ENCODE peak calls at places on chromosomes 13 and 19, in eight cellular contexts. One of them, this sample, is unnamed.

GRCh38 chr13:51360489-51360888 is 21.0 kb downstream of the SERPINE3 start:
- DNase-seq in esophagus squamous epithelium: no peak
- DNase-seq in foreskin keratinocyte: no peak
- DNase-seq in H9: no peak
- DNase-seq in HCT116: no peak
- DNase-seq in neural progenitor cell: no peak
- DNase-seq in testis: no peak
- DNase-seq in CD8-positive, alpha-beta T cell: no peak
- DNase-seq in this sample: no peak

GRCh38 chr19:29323046-29323971 is 110.4 kb upstream of the UQCRFS1 start:
- DNase-seq in esophagus squamous epithelium: no peak
- DNase-seq in foreskin keratinocyte: no peak
- DNase-seq in H9: peak
- DNase-seq in HCT116: no peak
- DNase-seq in neural progenitor cell: no peak
- DNase-seq in testis: no peak
- DNase-seq in CD8-positive, alpha-beta T cell: no peak
- DNase-seq in this sample: no peak

GRCh38 chr19:14479985-14480694 is 5.0 kb upstream of the PTGER1 start:
- DNase-seq in esophagus squamous epithelium: no peak
- DNase-seq in foreskin keratinocyte: no peak
- DNase-seq in H9: peak
- DNase-seq in HCT116: no peak
- DNase-seq in neural progenitor cell: peak
- DNase-seq in testis: peak
- DNase-seq in CD8-positive, alpha-beta T cell: peak
- DNase-seq in this sample: no peak

GRCh38 chr19:41546386-41546789 is 29.6 kb upstream of the CEACAM21 start:
- DNase-seq in esophagus squamous epithelium: no peak
- DNase-seq in foreskin keratinocyte: no peak
- DNase-seq in H9: no peak
- DNase-seq in HCT116: no peak
- DNase-seq in neural progenitor cell: no peak
- DNase-seq in testis: no peak
- DNase-seq in CD8-positive, alpha-beta T cell: peak
- DNase-seq in this sample: no peak

GRCh38 chr19:46739290-46739771 is 6.5 kb upstream of the FKRP start:
- DNase-seq in esophagus squamous epithelium: no peak
- DNase-seq in foreskin keratinocyte: no peak
- DNase-seq in H9: no peak
- DNase-seq in HCT116: no peak
- DNase-seq in neural progenitor cell: no peak
- DNase-seq in testis: peak
- DNase-seq in CD8-positive, alpha-beta T cell: no peak
- DNase-seq in this sample: no peak

GRCh38 chr19:46617566-46618079 is 7.3 kb downstream of the PTGIR start:
- DNase-seq in esophagus squamous epithelium: no peak
- DNase-seq in foreskin keratinocyte: no peak
- DNase-seq in H9: no peak
- DNase-seq in HCT116: no peak
- DNase-seq in neural progenitor cell: no peak
- DNase-seq in testis: no peak
- DNase-seq in CD8-positive, alpha-beta T cell: no peak
- DNase-seq in this sample: no peak

GRCh38 chr19:51607920-51608562 is 22.2 kb downstream of the SIGLEC5 start:
- DNase-seq in esophagus squamous epithelium: no peak
- DNase-seq in foreskin keratinocyte: peak
- DNase-seq in H9: peak
- DNase-seq in HCT116: peak
- DNase-seq in neural progenitor cell: peak
- DNase-seq in testis: peak
- DNase-seq in CD8-positive, alpha-beta T cell: peak
- DNase-seq in this sample: peak

GRCh38 chr13:32902898-32903297 is 113.3 kb upstream of the KL start:
- DNase-seq in esophagus squamous epithelium: no peak
- DNase-seq in foreskin keratinocyte: no peak
- DNase-seq in H9: peak
- DNase-seq in HCT116: no peak
- DNase-seq in neural progenitor cell: peak
- DNase-seq in testis: peak
- DNase-seq in CD8-positive, alpha-beta T cell: no peak
- DNase-seq in this sample: peak

GRCh38 chr19:14768001-14768400 is 10.4 kb downstream of the ADGRE2 start:
- DNase-seq in esophagus squamous epithelium: no peak
- DNase-seq in foreskin keratinocyte: no peak
- DNase-seq in H9: peak
- DNase-seq in HCT116: no peak
- DNase-seq in neural progenitor cell: no peak
- DNase-seq in testis: no peak
- DNase-seq in CD8-positive, alpha-beta T cell: peak
- DNase-seq in this sample: no peak

DNA sequence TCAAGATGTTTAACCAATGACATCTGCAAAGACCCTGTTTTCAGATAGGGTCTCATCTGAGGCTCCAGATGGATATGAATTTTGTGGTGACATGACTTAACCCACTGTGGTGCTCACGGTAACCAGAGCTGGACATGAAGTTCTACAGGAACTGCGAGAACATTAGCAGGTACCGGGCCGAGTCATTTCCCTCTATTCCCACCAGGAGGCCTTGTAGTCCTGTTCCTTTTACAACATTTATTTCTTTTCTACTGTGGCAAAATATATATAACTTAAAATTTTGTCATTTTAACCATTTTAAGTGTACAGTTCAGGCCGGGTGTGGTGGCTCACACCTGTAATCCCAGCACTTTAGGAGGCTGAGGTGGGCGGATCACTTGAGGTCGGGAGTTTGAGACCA is 7.6 kb upstream of the TSPAN16 start:
- DNase-seq in esophagus squamous epithelium: no peak
- DNase-seq in foreskin keratinocyte: no peak
- DNase-seq in H9: no peak
- DNase-seq in HCT116: no peak
- DNase-seq in neural progenitor cell: no peak
- DNase-seq in testis: no peak
- DNase-seq in CD8-positive, alpha-beta T cell: no peak
- DNase-seq in this sample: no peak
- TF ChIP-seq CTCF in esophagus squamous epithelium: peak
- TF ChIP-seq CTCF in foreskin keratinocyte: peak
- TF ChIP-seq CTCF in H9: peak
- TF ChIP-seq CTCF in HCT116: peak
- TF ChIP-seq CTCF in neural progenitor cell: peak
- TF ChIP-seq CTCF in testis: peak
- TF ChIP-seq CTCF in CD8-positive, alpha-beta T cell: no peak
- TF ChIP-seq CTCF in this sample: peak

GRCh38 chr19:45553464-45553863 is 31.1 kb downstream of the OPA3 start:
- DNase-seq in esophagus squamous epithelium: no peak
- DNase-seq in foreskin keratinocyte: no peak
- DNase-seq in H9: peak
- DNase-seq in HCT116: no peak
- DNase-seq in neural progenitor cell: peak
- DNase-seq in testis: no peak
- DNase-seq in CD8-positive, alpha-beta T cell: no peak
- DNase-seq in this sample: no peak

GRCh38 chr19:45558399-45558878 is 26.2 kb downstream of the OPA3 start:
- DNase-seq in esophagus squamous epithelium: no peak
- DNase-seq in foreskin keratinocyte: no peak
- DNase-seq in H9: peak
- DNase-seq in HCT116: peak
- DNase-seq in neural progenitor cell: peak
- DNase-seq in testis: peak
- DNase-seq in CD8-positive, alpha-beta T cell: peak
- DNase-seq in this sample: no peak

GRCh38 chr19:45556835-45557234 is 27.8 kb downstream of the OPA3 start:
- DNase-seq in esophagus squamous epithelium: no peak
- DNase-seq in foreskin keratinocyte: no peak
- DNase-seq in H9: no peak
- DNase-seq in HCT116: no peak
- DNase-seq in neural progenitor cell: no peak
- DNase-seq in testis: no peak
- DNase-seq in CD8-positive, alpha-beta T cell: no peak
- DNase-seq in this sample: no peak

GRCh38 chr19:45560038-45560437 is 24.6 kb downstream of the OPA3 start:
- DNase-seq in esophagus squamous epithelium: no peak
- DNase-seq in foreskin keratinocyte: no peak
- DNase-seq in H9: no peak
- DNase-seq in HCT116: no peak
- DNase-seq in neural progenitor cell: no peak
- DNase-seq in testis: no peak
- DNase-seq in CD8-positive, alpha-beta T cell: no peak
- DNase-seq in this sample: no peak

DNA sequence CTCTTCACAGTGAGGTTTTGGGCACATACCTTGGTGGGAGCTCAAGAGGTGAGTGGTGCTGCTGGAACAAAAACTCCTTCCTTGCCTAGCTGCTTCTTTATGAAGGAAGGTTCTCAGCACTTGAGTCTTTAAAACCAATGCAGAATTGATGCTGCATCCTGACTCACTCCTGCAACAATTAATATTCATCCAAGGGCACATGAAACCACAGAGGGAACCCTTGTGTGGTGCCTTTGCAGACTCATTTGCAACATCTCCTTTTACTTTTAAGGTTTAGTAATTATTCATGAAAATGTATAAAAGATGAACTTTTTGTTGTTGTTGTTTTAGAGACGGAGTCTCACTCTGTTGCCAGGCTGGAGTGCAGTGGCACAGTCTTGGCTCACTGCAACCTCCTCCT is 30.1 kb downstream of the OPA3 start:
- DNase-seq in esophagus squamous epithelium: no peak
- DNase-seq in foreskin keratinocyte: no peak
- DNase-seq in H9: no peak
- DNase-seq in HCT116: no peak
- DNase-seq in neural progenitor cell: no peak
- DNase-seq in testis: no peak
- DNase-seq in CD8-positive, alpha-beta T cell: no peak
- DNase-seq in this sample: no peak
- H3K27ac ChIP-seq in esophagus squamous epithelium: no peak
- H3K27ac ChIP-seq in foreskin keratinocyte: no peak
- H3K27ac ChIP-seq in H9: no peak
- H3K27ac ChIP-seq in HCT116: no peak
- H3K27ac ChIP-seq in neural progenitor cell: no peak
- H3K27ac ChIP-seq in testis: no peak
- H3K27ac ChIP-seq in CD8-positive, alpha-beta T cell: no peak
- H3K27ac ChIP-seq in this sample: no peak

DNA sequence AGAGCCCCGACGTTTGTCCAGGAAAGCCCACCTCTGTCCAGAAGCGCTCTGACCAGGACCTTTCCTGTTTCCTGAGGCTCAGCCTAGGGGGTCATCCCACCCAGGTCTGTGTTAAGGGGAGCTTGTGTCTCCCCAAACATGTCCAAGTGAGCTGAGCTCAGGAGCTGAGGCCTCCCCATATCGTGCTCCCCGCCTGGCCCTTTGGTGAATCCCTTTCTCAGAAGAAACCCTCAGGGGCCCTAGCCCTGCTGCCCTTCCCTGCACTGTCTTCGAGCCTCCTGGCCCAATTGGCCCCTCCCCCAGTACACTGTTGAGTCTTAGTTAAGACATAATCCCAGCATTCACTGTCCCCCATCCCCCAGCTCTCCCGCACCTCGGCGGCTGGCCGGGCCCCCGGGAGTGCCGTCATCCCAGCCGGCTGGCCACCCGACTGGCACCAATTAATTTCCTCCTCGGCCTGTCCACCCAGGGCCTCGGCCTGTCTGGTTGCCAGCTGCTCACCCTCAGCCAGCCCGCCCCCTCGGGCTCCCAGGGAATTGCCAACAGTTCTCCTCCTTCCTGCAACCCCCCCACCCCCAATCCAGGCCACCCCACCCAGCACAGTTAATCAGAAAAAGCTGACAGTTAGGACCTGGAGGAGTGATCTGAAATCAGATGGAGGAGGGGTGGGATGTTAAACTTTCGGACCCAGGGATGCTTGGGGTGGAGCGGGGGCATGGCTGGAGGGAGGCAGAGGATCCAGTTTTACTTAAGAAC is 13.6 kb downstream of the IER2 start:
- DNase-seq in esophagus squamous epithelium: no peak
- DNase-seq in foreskin keratinocyte: no peak
- DNase-seq in H9: peak
- DNase-seq in HCT116: no peak
- DNase-seq in neural progenitor cell: peak
- DNase-seq in testis: peak
- DNase-seq in CD8-positive, alpha-beta T cell: peak
- DNase-seq in this sample: peak
- TF ChIP-seq CTCF in esophagus squamous epithelium: no peak
- TF ChIP-seq CTCF in foreskin keratinocyte: no peak
- TF ChIP-seq CTCF in H9: no peak
- TF ChIP-seq CTCF in HCT116: no peak
- TF ChIP-seq CTCF in neural progenitor cell: no peak
- TF ChIP-seq CTCF in testis: no peak
- TF ChIP-seq CTCF in CD8-positive, alpha-beta T cell: no peak
- TF ChIP-seq CTCF in this sample: no peak

GRCh38 chr13:106484755-106485193 is 50.7 kb downstream of the EFNB2 start:
- DNase-seq in esophagus squamous epithelium: no peak
- DNase-seq in foreskin keratinocyte: no peak
- DNase-seq in H9: no peak
- DNase-seq in HCT116: no peak
- DNase-seq in neural progenitor cell: no peak
- DNase-seq in testis: peak
- DNase-seq in CD8-positive, alpha-beta T cell: no peak
- DNase-seq in this sample: no peak

GRCh38 chr13:106480511-106480910 is 55.0 kb downstream of the EFNB2 start:
- DNase-seq in esophagus squamous epithelium: no peak
- DNase-seq in foreskin keratinocyte: no peak
- DNase-seq in H9: no peak
- DNase-seq in HCT116: no peak
- DNase-seq in neural progenitor cell: no peak
- DNase-seq in testis: no peak
- DNase-seq in CD8-positive, alpha-beta T cell: no peak
- DNase-seq in this sample: no peak

GRCh38 chr13:106486287-106486686 is 49.2 kb downstream of the EFNB2 start:
- DNase-seq in esophagus squamous epithelium: no peak
- DNase-seq in foreskin keratinocyte: no peak
- DNase-seq in H9: no peak
- DNase-seq in HCT116: no peak
- DNase-seq in neural progenitor cell: no peak
- DNase-seq in testis: no peak
- DNase-seq in CD8-positive, alpha-beta T cell: no peak
- DNase-seq in this sample: no peak

GRCh38 chr13:106481919-106482318 is 53.5 kb downstream of the EFNB2 start:
- DNase-seq in esophagus squamous epithelium: no peak
- DNase-seq in foreskin keratinocyte: no peak
- DNase-seq in H9: no peak
- DNase-seq in HCT116: no peak
- DNase-seq in neural progenitor cell: no peak
- DNase-seq in testis: no peak
- DNase-seq in CD8-positive, alpha-beta T cell: no peak
- DNase-seq in this sample: no peak

DNA sequence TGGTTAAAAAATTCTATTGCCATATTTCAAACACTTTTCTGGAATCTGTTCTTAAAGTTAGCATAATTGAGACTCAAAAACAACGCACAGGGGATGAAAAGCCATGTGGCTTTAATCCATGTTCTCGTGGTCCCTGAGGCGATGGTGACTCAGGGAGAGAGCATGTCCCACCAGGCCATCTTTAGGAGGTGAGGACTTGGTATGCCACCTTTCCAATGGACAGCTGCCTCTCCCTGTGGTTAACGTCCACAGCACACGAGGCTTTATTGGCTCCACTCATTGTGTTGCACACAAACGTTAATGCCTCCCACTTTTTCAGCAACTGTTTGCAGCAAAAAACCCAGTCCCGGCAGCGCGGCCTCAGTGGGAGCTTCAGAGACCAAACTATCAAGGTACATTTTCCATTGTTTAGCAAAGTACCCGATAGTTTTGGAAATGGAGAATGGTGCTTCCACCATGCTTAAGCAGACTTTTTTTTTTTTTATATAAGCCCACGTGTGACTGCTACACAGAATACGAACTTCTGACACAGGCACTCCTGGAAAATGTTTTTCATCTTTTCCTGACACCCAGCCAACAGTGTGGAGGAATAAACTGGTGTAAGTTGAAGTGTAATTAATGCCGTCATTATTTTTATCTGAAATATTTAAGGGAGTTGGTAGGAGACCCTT is 51.2 kb downstream of the EFNB2 start:
- DNase-seq in esophagus squamous epithelium: no peak
- DNase-seq in foreskin keratinocyte: no peak
- DNase-seq in H9: no peak
- DNase-seq in HCT116: no peak
- DNase-seq in neural progenitor cell: no peak
- DNase-seq in testis: no peak
- DNase-seq in CD8-positive, alpha-beta T cell: no peak
- DNase-seq in this sample: no peak
- H3K27ac ChIP-seq in esophagus squamous epithelium: peak
- H3K27ac ChIP-seq in foreskin keratinocyte: no peak
- H3K27ac ChIP-seq in H9: no peak
- H3K27ac ChIP-seq in HCT116: no peak
- H3K27ac ChIP-seq in neural progenitor cell: no peak
- H3K27ac ChIP-seq in testis: no peak
- H3K27ac ChIP-seq in CD8-positive, alpha-beta T cell: no peak
- H3K27ac ChIP-seq in this sample: peak

This sample was measured in uterus.